ENCODE peak calls at places on chromosomes 2 and 18, in five cellular contexts. N is T-cell; X is sigmoid colon; R is activated T-cell treated with anti-CD3 and anti-CD28 coated beads, Interleukin-2, amount 50 U/mL, for 72 hours; K is PC-3. P is an unnamed sample.

GRCh38 chr2:45938649-45939511 is 287.4 kb downstream of the PRKCE start:
- DNase-seq in N (no peak), R (no peak), X (peak), K (peak), P (no peak)

GRCh38 chr2:112803691-112804521 is 19.6 kb upstream of the IL1A start:
- DNase-seq in K (peak), N (no peak), R (no peak), X (no peak), P (no peak)

GRCh38 chr2:128320609-128321420 is 2.1 kb upstream of the HS6ST1 start:
- DNase-seq in K (no peak), R (no peak), X (no peak), N (peak), P (no peak)

GRCh38 chr2:26921323-26921722 is 49.1 kb upstream of the MAPRE3 start:
- DNase-seq in N (no peak), K (no peak), R (no peak), X (no peak), P (no peak)

GRCh38 chr2:27954771-27955384 is 64.3 kb downstream of the BABAM2 start:
- DNase-seq in R (peak), K (peak), X (peak), N (peak), P (peak)

GRCh38 chr2:32926708-32927084 is 20.1 kb upstream of the LTBP1 start:
- DNase-seq in N (no peak), X (no peak), R (no peak), K (peak), P (no peak)

GRCh38 chr2:241200822-241201395 is 12.4 kb downstream of the ANO7 start:
- DNase-seq in R (no peak), X (no peak), N (no peak), K (no peak), P (no peak)

GRCh38 chr18:55786651-55787272 is 198.8 kb upstream of the TCF4 start:
- DNase-seq in K (no peak), X (no peak), R (no peak), N (no peak), P (no peak)

GRCh38 chr2:1965726-1966125 is 221.4 kb upstream of the PXDN start:
- DNase-seq in X (peak), R (no peak), N (no peak), K (no peak), P (no peak)

GRCh38 chr2:113851640-113852039 is 38.2 kb upstream of the ACTR3 start:
- DNase-seq in K (no peak), R (no peak), N (no peak), X (no peak), P (no peak)

GRCh38 chr18:45686892-45687611 is 36.9 kb upstream of the SLC14A1 start:
- DNase-seq in K (no peak), R (peak), N (peak), X (no peak), P (peak)

GRCh38 chr18:45755936-45756335 is 32.0 kb downstream of the SLC14A1 start:
- DNase-seq in X (no peak), R (no peak), N (no peak), K (peak), P (no peak)

GRCh38 chr2:105722726-105723297 is 21.9 kb upstream of the NCK2 start:
- DNase-seq in X (no peak), R (no peak), K (no peak), N (no peak), P (no peak)

GRCh38 chr18:43970656-43971055 is 693.4 kb upstream of the SYT4 start:
- DNase-seq in N (no peak), R (no peak), K (peak), X (no peak), P (no peak)

GRCh38 chr18:7980661-7981060 is 413.5 kb downstream of the PTPRM start:
- DNase-seq in R (no peak), N (no peak), X (no peak), K (no peak), P (no peak)

GRCh38 chr18:74550886-74551285 is 16.6 kb downstream of the CNDP1 start:
- DNase-seq in X (no peak), N (no peak), K (no peak), R (no peak), P (no peak)

GRCh38 chr2:198017068-198017467 is 212.7 kb downstream of the PLCL1 start:
- DNase-seq in X (no peak), N (no peak), R (no peak), K (no peak), P (no peak)

GRCh38 chr18:25827961-25828561 is 262.4 kb downstream of the SS18 start:
- DNase-seq in N (no peak), R (no peak), X (no peak), K (peak), P (no peak)

GRCh38 chr2:187900023-187900422 is 345.8 kb upstream of the TFPI start:
- DNase-seq in R (no peak), X (no peak), N (no peak), K (no peak), P (no peak)

GRCh38 chr2:203340791-203341487 is 12.7 kb downstream of the ABI2 start:
- DNase-seq in N (no peak), K (peak), X (no peak), R (no peak), P (no peak)

GRCh38 chr18:49279041-49279440 is 181.4 kb downstream of the DYM start:
- DNase-seq in X (no peak), R (no peak), K (no peak), N (no peak), P (no peak)

GRCh38 chr2:240509667-240510512 is 47.9 kb downstream of the ANKMY1 start:
- DNase-seq in X (no peak), K (no peak), N (no peak), R (no peak), P (no peak)

GRCh38 chr2:120587326-120587996 is 148.2 kb upstream of the GLI2 start:
- DNase-seq in R (no peak), X (no peak), K (no peak), N (no peak), P (no peak)

GRCh38 chr2:143968860-143969259 is 551.1 kb downstream of the ZEB2 start:
- DNase-seq in N (no peak), R (no peak), X (no peak), K (no peak), P (no peak)

GRCh38 chr18:35132284-35132910 is 91.2 kb downstream of the MAPRE2 start:
- DNase-seq in R (no peak), N (no peak), X (no peak), K (no peak), P (no peak)

GRCh38 chr2:37635359-37636208 is 35.9 kb downstream of the CDC42EP3 start:
- DNase-seq in K (peak), R (peak), X (no peak), N (peak), P (peak)

GRCh38 chr2:12440731-12441130 is 276.0 kb upstream of the TRIB2 start:
- DNase-seq in R (no peak), X (no peak), K (no peak), N (no peak), P (no peak)

GRCh38 chr2:121266543-121267106 is 18.4 kb downstream of the TFCP2L1 start:
- DNase-seq in N (no peak), R (no peak), X (no peak), K (peak), P (no peak)

GRCh38 chr18:53458944-53459580 is 765.4 kb downstream of the MBD2 start:
- DNase-seq in X (no peak), R (no peak), K (no peak), N (no peak), P (no peak)

GRCh38 chr2:135791418-135792190 is 45.4 kb downstream of the LCT start:
- DNase-seq in X (no peak), R (no peak), K (peak), N (no peak), P (no peak)

GRCh38 chr2:176502619-176503018 is 233.4 kb downstream of the MTX2 start:
- DNase-seq in X (no peak), R (no peak), N (no peak), K (no peak), P (no peak)

GRCh38 chr2:105760191-105760590 is 15.5 kb downstream of the NCK2 start:
- DNase-seq in X (no peak), K (no peak), R (no peak), N (no peak), P (peak)

GRCh38 chr2:205995260-205995659 is 90.7 kb downstream of the INO80D start:
- DNase-seq in R (no peak), X (no peak), K (peak), N (no peak), P (no peak)

GRCh38 chr2:211126256-211126655 is 569.9 kb downstream of the CPS1 start:
- DNase-seq in X (no peak), K (no peak), N (no peak), R (no peak), P (no peak)

P was measured in activated CD4-positive, alpha-beta T cell treated with anti-CD3 and anti-CD28 coated beads for 48 hours.